ENCODE peak calls at places on chromosomes 3 and 15, in four cellular contexts. I is GM23248, L is hepatocyte, X is endothelial cell of umbilical vein. N is an unnamed sample. For H3K27me3, the result is how much of the 10 kb centered on the place peaks cover.

GRCh38 chr15:74433592-74434259 is at the start of gene SEMA7A:
- DNase-seq in I (peak), L (peak), X (peak), N (peak)

GRCh38 chr15:39920510-39921273 is 626 bp upstream of the GPR176 start:
- DNase-seq in I (peak), L (peak), X (peak), N (peak)

GRCh38 chr3:105365536-105366301 is 990 bp upstream of the ALCAM start:
- DNase-seq in I (peak), L (peak), X (no peak), N (peak)

GRCh38 chr3:58027704-58028317 is 19.6 kb downstream of the FLNB start:
- DNase-seq in I (peak), L (no peak), X (no peak), N (no peak)

GRCh38 chr15:28979208-28979891 is 93.6 kb downstream of the APBA2 start:
- DNase-seq in I (no peak), L (no peak), X (no peak), N (no peak)

GRCh38 chr15:59814409-59814808 is 125.3 kb upstream of the BNIP2 start:
- DNase-seq in I (no peak), L (no peak), X (no peak), N (no peak)

GRCh38 chr3:124483915-124484470 is 246.3 kb upstream of the UMPS start:
- DNase-seq in I (peak), L (no peak), X (no peak), N (peak)

GRCh38 chr15:42549052-42549491 is 434 bp downstream of the HAUS2 start:
- DNase-seq in I (peak), L (peak), X (no peak), N (peak)

GRCh38 chr3:135895734-135896121 is 69.8 kb upstream of the PPP2R3A start:
- DNase-seq in I (peak), L (no peak), X (no peak), N (no peak)

GRCh38 chr3:117885046-117885445 is 1149.6 kb downstream of the IGSF11 start:
- DNase-seq in I (no peak), L (no peak), X (peak), N (no peak)

GRCh38 chr15:82874267-82874666 is 64.8 kb downstream of the WHAMM start:
- DNase-seq in I (no peak), L (no peak), X (no peak), N (no peak)

GRCh38 chr3:71910107-71910506 is 125.2 kb upstream of the PROK2 start:
- DNase-seq in I (no peak), L (no peak), X (no peak), N (no peak)

DNA sequence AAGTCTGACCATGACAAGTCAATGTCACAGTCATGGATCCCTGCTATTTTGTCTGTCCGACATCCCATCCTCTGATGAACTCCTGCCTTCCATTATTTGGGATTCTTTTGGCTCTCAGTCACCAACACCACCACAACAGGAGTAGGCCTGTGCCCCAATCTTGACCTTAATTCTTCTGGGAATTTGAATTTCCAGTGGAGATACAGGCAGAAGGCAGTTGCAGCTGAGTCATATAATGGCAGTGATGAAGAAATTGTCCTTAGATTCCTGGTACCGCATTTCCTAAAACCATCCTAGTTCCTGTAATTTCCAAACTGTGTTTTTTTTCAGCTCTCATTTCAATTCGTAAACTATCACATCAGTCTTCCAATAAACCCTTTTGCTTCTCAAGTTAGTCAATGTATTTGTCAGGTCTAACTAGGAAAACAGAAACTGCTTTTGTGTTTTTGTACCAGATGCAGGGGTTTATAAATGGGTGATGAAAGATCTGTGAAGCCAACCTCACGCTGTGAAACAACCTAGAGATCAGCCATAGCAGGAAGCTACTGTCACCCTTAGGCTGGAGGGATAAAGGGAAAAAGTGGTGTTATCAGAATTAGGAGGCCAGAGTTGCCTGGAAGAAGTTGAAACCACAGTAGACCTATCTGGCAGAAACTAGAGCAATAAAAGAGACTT is 126.3 kb upstream of the TMEM108 start:
- DNase-seq in I (peak), L (no peak), X (no peak), N (no peak)
- H2AFZ ChIP-seq in I (no peak), L (no peak), X (no peak), N (no peak)

DNA sequence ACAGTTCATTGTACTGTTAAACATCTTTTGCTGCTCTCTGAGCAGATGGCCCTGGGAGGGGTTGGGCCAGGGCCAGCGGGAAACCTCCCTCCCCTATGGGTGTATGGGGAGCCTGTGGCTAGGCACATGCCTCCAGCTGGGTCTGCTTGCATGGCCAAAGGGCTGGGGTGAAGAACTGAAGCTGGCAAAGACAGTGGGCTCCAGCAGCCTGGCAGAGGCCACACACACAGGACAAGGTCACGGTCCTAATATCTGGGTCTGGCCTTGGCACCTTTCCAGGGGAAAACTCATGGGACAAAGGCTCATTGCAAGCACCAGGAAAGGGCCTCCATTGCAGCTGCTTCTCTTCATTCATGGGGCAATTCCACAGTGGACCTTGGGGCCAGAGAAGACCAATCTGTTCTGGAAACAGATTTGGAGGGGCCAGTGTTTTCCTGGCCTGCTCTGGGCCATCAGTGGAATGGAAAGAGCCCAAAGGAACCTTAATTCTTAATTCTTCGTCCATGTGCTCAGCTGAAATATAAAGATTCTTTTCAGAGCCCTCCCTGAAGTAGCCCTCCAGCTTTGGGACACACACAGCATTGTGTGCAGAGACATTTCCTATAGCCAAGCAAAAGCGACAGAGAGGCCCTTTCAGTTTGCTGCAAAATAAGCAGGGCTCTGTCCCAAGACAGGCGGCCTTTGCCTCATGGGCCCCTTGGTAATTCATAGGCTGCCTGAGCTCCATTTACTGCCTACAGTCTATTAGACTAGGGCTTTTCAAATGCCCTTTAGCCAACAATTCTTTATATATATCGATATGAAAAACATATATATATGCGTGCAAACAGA is 11.3 kb upstream of the LIMD1 start:
- DNase-seq in I (no peak), L (no peak), X (no peak), N (no peak)
- H3K27me3 ChIP-seq in I (under half), L (under half), X (under half), N (under half)

GRCh38 chr15:51634591-51635198 is 12.1 kb upstream of the DMXL2 start:
- DNase-seq in I (no peak), L (no peak), X (no peak), N (no peak)
- H2AFZ ChIP-seq in I (no peak), L (no peak), X (no peak), N (no peak)

GRCh38 chr3:62374375-62374876 is 1.1 kb upstream of the FEZF2 start:
- DNase-seq in I (peak), L (no peak), X (no peak), N (peak)

GRCh38 chr3:62371735-62372591 is 1.4 kb downstream of the FEZF2 start:
- DNase-seq in I (no peak), L (no peak), X (no peak), N (no peak)

GRCh38 chr3:62373714-62374333 is 474 bp upstream of the FEZF2 start:
- DNase-seq in I (no peak), L (no peak), X (no peak), N (no peak)

GRCh38 chr3:62372621-62373041 is 719 bp downstream of the FEZF2 start:
- DNase-seq in I (no peak), L (no peak), X (no peak), N (no peak)

DNA sequence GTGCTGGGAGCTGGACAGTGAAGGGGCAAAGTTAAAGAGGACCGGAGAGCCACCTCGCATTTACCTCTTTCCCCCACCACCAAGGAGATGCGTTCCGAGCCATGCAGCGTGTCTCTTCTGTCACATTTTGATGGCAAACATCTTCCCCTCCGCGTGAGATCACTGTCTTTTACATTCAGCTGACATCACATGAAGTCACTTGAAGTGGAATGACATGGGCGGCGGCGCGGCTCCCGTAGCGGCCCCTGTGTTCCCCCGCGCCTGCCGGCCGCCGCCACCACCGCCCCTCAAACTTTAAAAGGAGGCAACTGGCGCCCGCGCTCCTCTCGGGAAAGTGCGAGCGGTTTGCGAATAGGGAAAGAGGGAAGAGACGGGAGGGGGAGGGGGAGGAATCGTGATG is at the start of gene FEZF2:
- DNase-seq in I (no peak), L (no peak), X (no peak), N (no peak)
- H3K27me3 ChIP-seq in I (half or more), L (half or more), X (half or more), N (half or more)

DNA sequence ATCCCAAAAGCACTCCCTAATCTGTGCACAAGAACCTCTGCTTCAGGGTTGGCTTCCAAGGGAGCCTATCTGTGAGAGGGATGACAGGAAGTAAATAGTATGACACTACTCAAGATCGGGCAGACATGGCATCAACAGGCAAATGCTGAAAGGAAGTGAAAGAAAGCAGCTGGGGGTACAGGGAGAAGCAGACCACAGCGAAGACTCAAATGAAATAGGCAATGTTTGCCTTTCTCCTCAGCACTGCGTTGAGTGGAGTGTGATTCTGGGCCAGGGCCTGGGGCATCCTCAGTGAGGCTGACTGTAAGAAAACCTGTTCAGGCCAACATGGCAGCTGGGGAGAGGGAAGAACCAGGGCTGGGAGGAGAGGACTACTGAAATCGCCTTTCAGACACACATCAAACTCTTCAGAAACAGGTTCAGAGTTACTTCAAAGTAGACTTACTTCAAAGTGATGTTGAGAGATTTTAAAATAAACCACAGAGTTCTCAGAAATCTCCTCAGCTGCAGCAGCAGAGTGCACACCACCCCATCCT is 96.6 kb downstream of the SLC9A9 start:
- DNase-seq in I (no peak), L (no peak), X (no peak), N (no peak)
- H2AFZ ChIP-seq in I (no peak), L (no peak), X (no peak), N (no peak)

GRCh38 chr3:198113219-198114053 is 153.4 kb downstream of the LMLN start:
- DNase-seq in I (peak), L (no peak), X (peak), N (peak)

GRCh38 chr3:198108756-198109155 is 148.7 kb downstream of the LMLN start:
- DNase-seq in I (no peak), L (no peak), X (no peak), N (no peak)

GRCh38 chr3:198112031-198112430 is 152.0 kb downstream of the LMLN start:
- DNase-seq in I (no peak), L (no peak), X (no peak), N (no peak)

GRCh38 chr3:198107840-198108734 is 148.1 kb downstream of the LMLN start:
- DNase-seq in I (no peak), L (no peak), X (no peak), N (no peak)

DNA sequence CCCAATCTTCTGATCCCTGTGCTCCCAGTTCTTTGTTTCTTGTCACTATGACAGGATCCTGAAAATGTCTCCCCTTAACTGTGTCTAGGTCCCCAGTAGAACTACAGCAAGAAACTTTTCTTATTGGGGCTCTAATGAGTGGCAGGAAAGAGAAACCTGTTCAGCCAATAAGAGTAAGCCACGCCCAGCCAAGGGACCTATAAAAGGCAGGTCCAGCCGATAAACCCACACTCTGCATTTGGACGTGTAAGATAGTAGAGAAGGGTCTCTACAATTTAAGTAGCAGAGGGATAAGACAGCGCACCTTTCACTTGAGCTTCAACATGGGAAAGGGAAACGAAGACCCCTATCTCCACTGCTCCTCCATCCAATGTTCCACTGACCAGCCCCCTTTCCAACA is 149.9 kb downstream of the LMLN start:
- DNase-seq in I (no peak), L (no peak), X (no peak), N (no peak)
- H3K27me3 ChIP-seq in I (under half), L (half or more), X (under half), N (under half)

GRCh38 chr3:5192568-5193319 is 5.2 kb downstream of the EDEM1 start:
- DNase-seq in I (no peak), L (no peak), X (no peak), N (no peak)
- H2AFZ ChIP-seq in I (no peak), L (no peak), X (no peak), N (no peak)

DNA sequence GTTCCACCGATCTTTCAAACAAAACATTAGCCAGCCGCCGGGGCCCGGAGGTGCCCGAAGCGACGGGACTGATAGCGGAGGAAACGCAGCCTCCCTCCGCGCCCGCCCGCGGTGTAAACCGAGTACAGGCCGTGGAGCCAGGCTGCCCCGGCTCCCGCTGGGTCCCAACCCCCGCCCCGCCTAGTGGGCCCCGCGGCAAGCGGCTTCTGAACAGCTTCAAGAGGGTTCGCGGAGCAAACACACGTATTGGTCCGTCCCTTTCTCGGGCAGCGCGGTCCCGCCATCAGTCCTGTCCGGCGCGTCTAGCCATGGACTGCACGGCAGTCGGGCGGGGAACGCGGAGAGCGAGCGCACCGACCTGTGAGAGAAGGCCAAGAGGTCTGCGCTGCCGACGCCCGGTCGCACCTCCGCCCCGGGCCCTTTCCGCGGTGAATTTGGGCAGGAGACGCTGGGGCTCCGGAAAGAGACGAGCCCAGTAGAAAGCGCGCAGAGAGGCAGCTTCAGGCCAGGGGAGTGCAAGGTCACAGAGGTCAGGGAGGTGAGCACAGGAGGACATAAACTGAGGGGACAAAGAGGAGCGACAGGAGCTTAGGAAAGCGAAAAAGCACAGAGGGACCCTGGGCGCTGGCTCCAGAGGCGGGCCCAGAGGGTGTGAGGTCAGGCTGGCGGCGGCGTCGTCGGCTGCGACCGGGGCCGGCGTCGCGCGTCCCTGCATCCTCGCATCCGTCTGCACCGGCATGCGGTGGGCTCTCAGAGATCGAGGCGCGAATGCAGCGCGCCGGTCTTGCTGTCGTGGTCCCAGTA is 1.9 kb downstream of the FOXL2 start:
- DNase-seq in I (no peak), L (peak), X (no peak), N (peak)
- H3K27me3 ChIP-seq in I (under half), L (half or more), X (half or more), N (half or more)

GRCh38 chr3:144677118-144677517 is 705.5 kb downstream of the DIPK2A start:
- DNase-seq in I (peak), L (no peak), X (peak), N (no peak)
- H2AFZ ChIP-seq in I (peak), L (no peak), X (peak), N (no peak)

GRCh38 chr15:62841269-62841628 is 201.3 kb upstream of the TPM1 start:
- DNase-seq in I (peak), L (no peak), X (no peak), N (peak)
- H3K27me3 ChIP-seq in I (under half), L (under half), X (under half), N (under half)

N was measured in mesenchymal stem cell.